ENCODE peak calls at places on chromosomes 12 and 14, in nine cellular contexts. C, E, M, D, H, F, J, G and T are unnamed samples.
A peak's percentile ranks its signal among the peaks of the same experiment; 100 is the strongest.

GRCh38 chr12:119328111-119328510 is 6.4 kb upstream of the CCDC60 start:
- DNase-seq in D (no peak), H (no peak), G (no peak), F (no peak), E (no peak), C (no peak), M (no peak), J (no peak), T (peak; percentile 9)

GRCh38 chr14:99731536-99732435 is 47.7 kb downstream of the CYP46A1 start:
- DNase-seq in G (no peak), F (no peak), M (peak; percentile 63), E (no peak), D (no peak), H (no peak), C (no peak), J (peak; percentile 51), T (no peak)

GRCh38 chr14:95432152-95433093 is 84.0 kb downstream of the SYNE3 start:
- DNase-seq in D (no peak), G (peak; percentile 67), C (no peak), H (no peak), M (no peak), E (peak; percentile 43), J (peak; percentile 57), F (no peak), T (peak; percentile 12)

GRCh38 chr12:1630081-1630826 is 1.2 kb downstream of the WNT5B start:
- DNase-seq in G (no peak), M (peak; percentile 73), H (no peak), F (no peak), C (peak; percentile 69), D (no peak), E (no peak), J (peak; percentile 71), T (peak; percentile 43)

GRCh38 chr12:91173139-91173538 is 9.5 kb downstream of the DCN start:
- DNase-seq in M (no peak), F (no peak), D (no peak), J (no peak), E (no peak), C (no peak), G (no peak), H (no peak), T (no peak)

GRCh38 chr14:66435683-66436082 is 50.5 kb upstream of the CCDC196 start:
- DNase-seq in G (no peak), F (no peak), H (no peak), E (no peak), J (no peak), M (no peak), D (no peak), C (no peak), T (no peak)

GRCh38 chr12:28550757-28551381 is 360.6 kb downstream of the CCDC91 start:
- DNase-seq in G (no peak), F (no peak), J (no peak), D (no peak), E (peak; percentile 81), M (no peak), H (no peak), C (no peak), T (no peak)

GRCh38 chr12:104297477-104298113 is 5.9 kb upstream of the EID3 start:
- DNase-seq in F (no peak), G (no peak), C (no peak), H (no peak), M (no peak), E (no peak), D (no peak), J (no peak), T (no peak)

GRCh38 chr14:26276757-26277156 is 321.1 kb downstream of the NOVA1 start:
- DNase-seq in C (no peak), F (no peak), G (no peak), D (no peak), E (no peak), J (no peak), H (no peak), M (no peak), T (no peak)

GRCh38 chr12:49909826-49910225 is 6.1 kb upstream of the FAIM2 start:
- DNase-seq in F (peak; percentile 12), H (no peak), M (no peak), G (peak; percentile 29), J (no peak), D (no peak), E (peak; percentile 14), C (no peak), T (no peak)

GRCh38 chr12:15590180-15590826 is 198.9 kb downstream of the EPS8 start:
- DNase-seq in C (peak; percentile 85), G (peak; percentile 45), H (peak; percentile 23), F (peak; percentile 48), E (peak; percentile 78), D (no peak), M (peak; percentile 77), J (peak; percentile 39), T (peak; percentile 60)

GRCh38 chr12:6234214-6234613 is 34.0 kb downstream of the CD9 start:
- DNase-seq in G (no peak), E (no peak), J (no peak), F (no peak), C (no peak), M (no peak), D (no peak), H (no peak), T (no peak)

GRCh38 chr14:53550776-53551175 is 397.7 kb upstream of the DDHD1 start:
- DNase-seq in D (no peak), J (no peak), C (no peak), G (no peak), M (no peak), E (no peak), H (no peak), F (no peak), T (no peak)

GRCh38 chr12:92648242-92649031 is 54.4 kb upstream of the PLEKHG7 start:
- DNase-seq in F (no peak), C (no peak), M (no peak), H (no peak), J (no peak), D (no peak), E (peak; percentile 20), G (no peak), T (no peak)

GRCh38 chr14:64879635-64880381 is at the start of gene SPTB:
- DNase-seq in F (peak; percentile 81), E (no peak), M (no peak), D (no peak), H (peak; percentile 36), G (peak; percentile 78), C (peak; percentile 83), J (peak; percentile 81), T (peak; percentile 56)

GRCh38 chr12:42539696-42540095 is 49.9 kb downstream of the PRICKLE1 start:
- DNase-seq in J (no peak), H (no peak), E (no peak), D (no peak), C (no peak), G (no peak), F (no peak), M (no peak), T (no peak)

GRCh38 chr12:120866143-120866542 is 38.0 kb downstream of the SPPL3 start:
- DNase-seq in C (no peak), E (no peak), D (no peak), M (no peak), J (no peak), G (no peak), F (no peak), H (no peak), T (no peak)

GRCh38 chr12:70178038-70178437 is 65.2 kb upstream of the CNOT2 start:
- DNase-seq in G (no peak), C (no peak), H (no peak), D (no peak), E (no peak), J (no peak), F (no peak), M (no peak), T (no peak)

GRCh38 chr12:121277367-121277744 is 19.2 kb downstream of the CAMKK2 start:
- DNase-seq in C (no peak), H (no peak), G (no peak), E (no peak), J (no peak), D (no peak), M (no peak), F (no peak), T (no peak)